ENCODE peak calls at places on chromosomes 5 and 9, in four cellular contexts. H is astrocyte of the spinal cord, U is sigmoid colon, X is cardiac muscle cell. M is an unnamed sample.

GRCh38 chr9:95268681-95269080 is 48.8 kb downstream of the FANCC start:
- DNase-seq in H (peak; percentile 22), X (peak; percentile 77), U (no peak), M (no peak)

GRCh38 chr5:16806691-16807433 is 129.2 kb downstream of the MYO10 start:
- DNase-seq in H (no peak), U (no peak), X (no peak), M (no peak)

GRCh38 chr5:136047858-136048257 is 19.1 kb downstream of the TGFBI start:
- DNase-seq in H (no peak), U (peak; percentile 78), X (no peak), M (no peak)

GRCh38 chr5:91137647-91138046 is 245.5 kb downstream of the ARRDC3 start:
- DNase-seq in U (no peak), H (no peak), X (no peak), M (no peak)

GRCh38 chr5:106940986-106941385 is 729.8 kb downstream of the EFNA5 start:
- DNase-seq in X (no peak), H (no peak), U (no peak), M (no peak)

GRCh38 chr5:77168884-77169254 is 41.6 kb upstream of the PDE8B start:
- DNase-seq in U (no peak), X (peak; percentile 23), H (no peak), M (no peak)

GRCh38 chr5:84603557-84604185 is 219.0 kb upstream of the EDIL3 start:
- DNase-seq in H (peak; percentile 96), X (no peak), U (no peak), M (peak; percentile 82)

GRCh38 chr5:67315802-67316103 is 119.2 kb upstream of the CD180 start:
- DNase-seq in U (no peak), H (no peak), X (no peak), M (no peak)

GRCh38 chr9:120783611-120784047 is 9.6 kb downstream of the FBXW2 start:
- DNase-seq in X (no peak), H (no peak), U (no peak), M (peak; percentile 51)

GRCh38 chr5:181173027-181173419 is 25.6 kb downstream of the OR2V2 start:
- DNase-seq in X (no peak), H (no peak), U (no peak), M (no peak)

GRCh38 chr5:55345327-55345726 is 37.5 kb downstream of the MTREX start:
- DNase-seq in X (no peak), U (no peak), H (no peak), M (no peak)

GRCh38 chr5:103450333-103451061 is 112.1 kb downstream of the NUDT12 start:
- DNase-seq in H (peak; percentile 84), X (no peak), U (no peak), M (peak; percentile 93)

GRCh38 chr5:62720036-62720441 is 141.4 kb downstream of the LRRC70 start:
- DNase-seq in X (peak; percentile 55), H (peak; percentile 4), U (no peak), M (no peak)

GRCh38 chr5:115702025-115702424 is 76.2 kb upstream of the TMED7 start:
- DNase-seq in X (no peak), H (no peak), U (no peak), M (no peak)

GRCh38 chr9:2338770-2339169 is 282.8 kb upstream of the VLDLR start:
- DNase-seq in H (no peak), X (no peak), U (no peak), M (no peak)

GRCh38 chr5:174504266-174504726 is 220.1 kb upstream of the MSX2 start:
- DNase-seq in X (no peak), H (no peak), U (no peak), M (no peak)

GRCh38 chr9:129435272-129435671 is 185.6 kb downstream of the C9orf50 start:
- DNase-seq in H (no peak), X (no peak), U (no peak), M (no peak)

GRCh38 chr5:97006454-97006853 is 70.6 kb downstream of the LNPEP start:
- DNase-seq in U (no peak), H (no peak), X (no peak), M (peak; percentile 14)

GRCh38 chr5:97009212-97009898 is 73.5 kb downstream of the LNPEP start:
- DNase-seq in X (peak; percentile 4), H (no peak), U (no peak), M (no peak)

GRCh38 chr5:97011567-97011966 is 75.7 kb downstream of the LNPEP start:
- DNase-seq in H (no peak), X (no peak), U (no peak), M (no peak)

GRCh38 chr5:97004423-97005060 is 68.7 kb downstream of the LNPEP start:
- DNase-seq in H (no peak), U (no peak), X (no peak), M (no peak)

DNA sequence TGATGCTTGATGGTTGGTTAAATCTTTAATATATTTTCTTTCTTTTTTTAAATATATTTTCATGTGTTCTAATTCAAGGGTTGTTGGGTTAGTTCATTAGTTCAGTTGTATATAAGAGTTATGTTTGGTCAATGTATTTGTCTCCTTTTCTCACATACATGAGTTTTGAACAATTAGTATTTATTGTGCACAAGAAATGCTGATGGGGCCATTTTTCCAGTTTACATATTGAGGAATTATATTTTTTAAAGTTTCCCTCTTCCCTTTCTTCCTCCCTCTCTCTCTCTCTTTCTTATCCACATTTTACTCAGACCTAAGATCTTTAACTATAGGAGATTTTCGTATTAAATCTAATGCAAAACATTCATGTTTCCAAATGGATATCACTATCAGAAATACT is 74.0 kb downstream of the LNPEP start:
- DNase-seq in H (no peak), U (no peak), X (no peak), M (no peak)
- H3K4me3 ChIP-seq in H (no peak overlapping the region), U (no peak overlapping the region), X (no peak overlapping the region), M (no peak overlapping the region)

DNA sequence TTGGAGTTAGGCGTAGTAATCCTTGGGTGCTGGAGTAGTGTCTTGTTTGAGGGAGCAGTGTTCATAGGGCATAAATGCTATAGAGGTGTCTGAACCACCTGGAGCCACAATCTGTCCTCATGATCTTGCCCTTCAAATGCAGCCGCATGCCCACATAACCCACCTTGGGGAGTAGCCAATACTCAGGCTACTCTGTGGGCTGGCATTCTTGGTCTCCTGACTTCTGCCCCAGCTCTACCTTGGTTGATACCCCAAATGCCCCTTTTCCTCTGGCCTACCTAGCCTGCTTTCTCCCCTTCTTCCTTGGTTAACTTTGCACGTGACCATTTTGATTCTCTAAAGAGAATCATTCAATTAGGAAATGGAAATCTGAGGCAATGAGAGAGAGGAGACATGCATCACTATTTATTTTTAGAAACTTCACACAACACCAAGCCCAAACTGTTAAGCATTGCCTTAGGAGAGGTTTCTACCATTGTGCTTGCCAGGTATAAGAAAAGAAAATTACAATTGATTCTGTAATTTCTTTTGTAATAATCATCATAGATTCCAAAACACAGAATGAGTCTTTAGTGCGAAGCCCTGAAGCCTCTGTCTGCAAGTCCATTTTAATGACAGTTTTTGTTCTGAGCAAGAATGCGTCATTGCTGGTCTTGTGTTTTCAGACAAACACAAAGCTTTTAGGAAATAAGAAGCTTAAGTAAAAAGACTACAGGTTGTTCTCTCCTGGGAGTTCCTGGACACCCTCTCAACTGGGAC is 135.2 kb downstream of the C9orf152 start:
- DNase-seq in U (no peak), X (no peak), H (no peak), M (no peak)
- TF ChIP-seq CTCF in U (no peak), X (no peak), H (no peak), M (no peak)

GRCh38 chr5:135036405-135036804 is 2.4 kb upstream of the PITX1 start:
- DNase-seq in U (no peak), H (no peak), X (no peak), M (no peak)
- H3K4me3 ChIP-seq in U (no peak overlapping the region), H (no peak overlapping the region), X (no peak overlapping the region), M (no peak overlapping the region)

GRCh38 chr9:32704343-32704742 is 68.9 kb upstream of the TAF1L start:
- DNase-seq in X (no peak), H (no peak), U (no peak), M (no peak)
- TF ChIP-seq CTCF in X (no peak), H (no peak), U (no peak), M (no peak)

GRCh38 chr5:132489051-132489770 is 1.4 kb downstream of the IRF1 start:
- DNase-seq in U (peak; percentile 60), H (no peak), X (no peak), M (no peak)

GRCh38 chr5:132487841-132488555 is 2.6 kb downstream of the IRF1 start:
- DNase-seq in H (no peak), X (no peak), U (peak; percentile 57), M (no peak)

GRCh38 chr5:132489871-132490483 is 596 bp downstream of the IRF1 start:
- DNase-seq in X (peak; percentile 18), U (peak; percentile 86), H (peak; percentile 47), M (no peak)

GRCh38 chr5:132487095-132487428 is 3.5 kb downstream of the IRF1 start:
- DNase-seq in X (no peak), H (no peak), U (peak; percentile 50), M (no peak)

DNA sequence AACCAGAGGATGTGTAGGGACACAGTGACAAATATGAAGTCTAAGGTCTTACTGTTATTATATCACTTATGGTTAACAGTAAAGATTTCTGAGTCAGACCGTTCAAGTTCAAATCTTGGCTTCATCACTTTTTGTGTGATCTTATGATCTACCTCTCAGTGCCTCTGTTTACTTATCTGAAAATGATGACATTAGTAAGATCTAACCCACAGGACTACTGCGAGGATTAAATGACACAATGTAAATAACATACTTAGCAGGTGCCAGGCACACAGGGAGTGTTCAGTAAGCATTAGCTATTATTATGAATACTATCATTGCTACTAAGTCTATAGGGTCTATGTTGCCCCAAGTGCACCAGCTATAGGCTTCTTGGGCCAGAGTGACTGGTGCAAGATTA is 2.0 kb downstream of the IRF1 start:
- DNase-seq in X (no peak), H (no peak), U (no peak), M (no peak)
- H3K4me3 ChIP-seq in X (no peak overlapping the region), H (peak overlapping the region; percentile 92), U (peak overlapping the region; percentile 92), M (peak overlapping the region; percentile 92)

DNA sequence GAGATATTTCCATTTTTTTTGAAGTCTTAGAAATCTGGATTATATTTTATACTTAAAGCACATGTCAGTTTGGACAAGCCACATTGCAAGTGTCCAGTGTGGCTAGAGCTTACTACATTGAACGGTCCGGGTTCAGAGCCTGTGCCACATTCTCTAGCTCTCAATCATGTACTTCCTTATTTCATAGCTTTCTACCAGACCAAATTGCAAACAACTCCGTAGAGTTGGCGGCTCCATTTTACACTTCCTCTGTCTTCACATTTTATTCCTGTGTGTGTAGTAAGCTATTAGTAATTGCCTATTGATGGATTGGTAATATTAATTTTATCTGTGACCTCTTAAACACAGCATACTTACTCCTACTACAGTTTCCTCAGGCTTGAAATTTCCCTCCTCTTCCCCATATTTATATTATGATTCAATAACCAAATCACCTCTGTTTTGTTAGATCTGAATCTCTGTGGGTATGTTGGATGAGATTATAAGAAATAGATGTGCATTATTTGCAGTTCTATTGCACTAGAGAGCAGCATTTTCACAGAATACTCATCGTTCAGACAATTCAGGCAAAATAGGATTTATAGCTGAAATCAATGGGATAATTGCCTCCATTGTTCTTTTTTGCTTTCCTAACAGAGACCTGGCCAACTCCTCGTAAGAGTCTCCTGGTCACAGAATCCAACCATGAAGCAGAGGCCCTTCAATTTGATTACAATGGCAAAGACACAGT is 29.0 kb upstream of the C9orf72 start:
- DNase-seq in X (no peak), U (no peak), H (no peak), M (no peak)
- TF ChIP-seq CTCF in X (no peak), U (no peak), H (no peak), M (no peak)

DNA sequence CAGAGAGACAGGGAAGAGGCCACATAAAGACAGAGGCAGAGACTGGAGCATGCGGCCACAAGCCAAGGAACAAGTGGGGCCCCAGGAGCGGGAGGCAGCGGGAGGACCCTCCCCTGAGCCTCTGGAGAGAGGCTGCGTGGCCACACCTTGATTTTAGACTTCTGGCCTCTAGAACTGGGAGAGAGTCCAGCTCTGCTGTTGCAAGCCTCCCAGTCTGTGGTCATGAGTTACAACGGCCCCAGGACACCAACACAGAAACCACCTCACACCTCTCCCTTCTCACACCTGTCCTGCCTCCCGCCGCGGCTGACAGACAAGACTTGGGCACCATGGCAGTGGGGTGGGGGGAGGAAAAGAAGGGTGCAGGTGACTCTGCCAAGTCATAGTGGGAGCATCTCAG is 2.2 kb downstream of the INPP5E start:
- DNase-seq in U (no peak), H (peak; percentile 23), X (no peak), M (no peak)
- H3K4me3 ChIP-seq in U (peak overlapping the region; percentile 89), H (peak overlapping the region; percentile 69), X (peak overlapping the region; percentile 99), M (peak overlapping the region; percentile 72)